ENCODE peak calls at places on chromosome 14, in six cellular contexts. E is astrocyte; W is neural progenitor cell; Q is thoracic aorta; I is transverse colon; A is CD8-positive, alpha-beta T cell. M is an unnamed sample.

GRCh38 chr14:45227566-45227965 is 25.4 kb downstream of the MIS18BP1 start:
- DNase-seq in E (no peak), A (no peak), Q (no peak), I (no peak), W (no peak), M (no peak)

GRCh38 chr14:89445252-89445973 is 28.4 kb upstream of the FOXN3 start:
- DNase-seq in A (no peak), Q (no peak), E (no peak), I (no peak), W (no peak), M (no peak)

GRCh38 chr14:93868165-93868564 is 59.0 kb upstream of the FAM181A start:
- DNase-seq in W (no peak), E (no peak), I (no peak), Q (no peak), A (no peak), M (no peak)

GRCh38 chr14:52690983-52691760 is 4.2 kb downstream of the ERO1A start:
- DNase-seq in I (no peak), A (no peak), E (no peak), W (no peak), Q (no peak), M (no peak)

GRCh38 chr14:43647302-43647701 is 859.8 kb downstream of the FSCB start:
- DNase-seq in A (no peak), E (no peak), W (peak; percentile 52), Q (no peak), I (no peak), M (no peak)

GRCh38 chr14:70018713-70019201 is 139.5 kb downstream of the SMOC1 start:
- DNase-seq in E (no peak), I (peak; percentile 52), A (no peak), Q (no peak), W (no peak), M (peak; percentile 56)

GRCh38 chr14:72737560-72737943 is 156.3 kb downstream of the DPF3 start:
- DNase-seq in I (no peak), A (no peak), Q (no peak), E (no peak), W (no peak), M (no peak)

GRCh38 chr14:61568572-61569011 is 126.7 kb upstream of the HIF1A start:
- DNase-seq in I (peak; percentile 69), E (no peak), Q (no peak), A (peak; percentile 27), W (peak; percentile 58), M (peak; percentile 49)

GRCh38 chr14:96671218-96671617 is 126.0 kb upstream of the VRK1 start:
- DNase-seq in I (no peak), E (no peak), W (no peak), A (no peak), Q (no peak), M (no peak)

GRCh38 chr14:61106627-61107147 is 125.6 kb downstream of the SLC38A6 start:
- DNase-seq in A (no peak), Q (no peak), W (no peak), E (no peak), I (no peak), M (no peak)

GRCh38 chr14:57634335-57634734 is 140.7 kb upstream of the CCDC198 start:
- DNase-seq in I (no peak), A (no peak), W (no peak), E (no peak), Q (no peak), M (no peak)

GRCh38 chr14:23360496-23360895 is 4.5 kb downstream of the EFS start:
- DNase-seq in Q (no peak), I (no peak), W (peak; percentile 43), E (no peak), A (no peak), M (no peak)

GRCh38 chr14:31075144-31075543 is 49.0 kb upstream of the STRN3 start:
- DNase-seq in I (no peak), A (no peak), W (no peak), E (no peak), Q (no peak), M (no peak)

GRCh38 chr14:24296341-24297157 is 3.0 kb downstream of the DHRS1 start:
- DNase-seq in A (peak; percentile 37), Q (peak; percentile 40), I (peak; percentile 54), W (peak; percentile 75), E (peak; percentile 89), M (peak; percentile 73)

GRCh38 chr14:55926007-55926406 is 192.2 kb upstream of the PELI2 start:
- DNase-seq in I (no peak), E (no peak), Q (no peak), W (no peak), A (no peak), M (no peak)

GRCh38 chr14:56199976-56200577 is 81.9 kb downstream of the PELI2 start:
- DNase-seq in E (peak; percentile 29), Q (no peak), I (no peak), W (no peak), A (no peak), M (no peak)

GRCh38 chr14:90500665-90501370 is 104.0 kb downstream of the CALM1 start:
- DNase-seq in Q (no peak), E (no peak), I (no peak), W (peak; percentile 39), A (no peak), M (no peak)

GRCh38 chr14:23575086-23575485 is 3.5 kb downstream of the JPH4 start:
- DNase-seq in W (no peak), I (no peak), Q (no peak), E (no peak), A (no peak), M (no peak)

GRCh38 chr14:66395300-66395699 is 90.9 kb upstream of the CCDC196 start:
- DNase-seq in I (no peak), Q (no peak), E (no peak), W (no peak), A (no peak), M (no peak)

GRCh38 chr14:64541261-64541970 is 875 bp downstream of the HSPA2 start:
- DNase-seq in Q (no peak), W (no peak), E (no peak), I (peak; percentile 30), A (no peak), M (no peak)

GRCh38 chr14:36553650-36554260 is 28.7 kb downstream of the NKX2-8 start:
- DNase-seq in I (no peak), Q (no peak), A (no peak), W (peak; percentile 66), E (peak; percentile 22), M (peak; percentile 68)

GRCh38 chr14:36717363-36717762 is 55.7 kb downstream of the PAX9 start:
- DNase-seq in I (no peak), Q (no peak), A (no peak), W (peak; percentile 11), E (no peak), M (no peak)

GRCh38 chr14:97380539-97380941 is 583.4 kb downstream of the VRK1 start:
- DNase-seq in E (no peak), I (no peak), Q (no peak), W (no peak), A (peak; percentile 31), M (no peak)

GRCh38 chr14:50622978-50623377 is 45.1 kb downstream of the SAV1 start:
- DNase-seq in Q (no peak), I (no peak), E (no peak), A (no peak), W (no peak), M (no peak)

GRCh38 chr14:71952381-71953363 is 20.4 kb downstream of the RGS6 start:
- DNase-seq in I (no peak), W (no peak), A (no peak), Q (no peak), E (no peak), M (no peak)

GRCh38 chr14:77074969-77075368 is 23.1 kb upstream of the CIPC start:
- DNase-seq in Q (no peak), A (no peak), I (no peak), E (no peak), W (no peak), M (no peak)

GRCh38 chr14:77082356-77082755 is 15.7 kb upstream of the CIPC start:
- DNase-seq in I (no peak), Q (no peak), W (no peak), E (no peak), A (no peak), M (no peak)

GRCh38 chr14:77076118-77076631 is 21.9 kb upstream of the CIPC start:
- DNase-seq in I (peak; percentile 65), E (no peak), W (peak; percentile 52), Q (no peak), A (no peak), M (peak; percentile 96)

GRCh38 chr14:77071938-77072388 is 26.1 kb upstream of the CIPC start:
- DNase-seq in A (no peak), I (no peak), Q (no peak), E (peak; percentile 44), W (no peak), M (no peak)

GRCh38 chr14:77077040-77077439 is 21.0 kb upstream of the CIPC start:
- DNase-seq in E (no peak), A (no peak), Q (no peak), W (no peak), I (no peak), M (peak; percentile 47)
- TF ChIP-seq CTCF in E (no peak), A (no peak), Q (no peak), W (no peak), I (no peak), M (peak; percentile 16)

GRCh38 chr14:38855513-38855912 is 247.5 kb downstream of the SEC23A start:
- DNase-seq in I (no peak), A (no peak), Q (no peak), W (no peak), E (no peak), M (no peak)

GRCh38 chr14:38851109-38851508 is 251.9 kb downstream of the SEC23A start:
- DNase-seq in W (no peak), I (no peak), E (no peak), A (no peak), Q (no peak), M (no peak)

GRCh38 chr14:38847161-38847560 is 255.9 kb downstream of the SEC23A start:
- DNase-seq in E (no peak), W (no peak), I (no peak), A (no peak), Q (no peak), M (no peak)

GRCh38 chr14:38848243-38848642 is 254.8 kb downstream of the SEC23A start:
- DNase-seq in I (no peak), Q (no peak), W (no peak), E (no peak), A (no peak), M (no peak)

DNA sequence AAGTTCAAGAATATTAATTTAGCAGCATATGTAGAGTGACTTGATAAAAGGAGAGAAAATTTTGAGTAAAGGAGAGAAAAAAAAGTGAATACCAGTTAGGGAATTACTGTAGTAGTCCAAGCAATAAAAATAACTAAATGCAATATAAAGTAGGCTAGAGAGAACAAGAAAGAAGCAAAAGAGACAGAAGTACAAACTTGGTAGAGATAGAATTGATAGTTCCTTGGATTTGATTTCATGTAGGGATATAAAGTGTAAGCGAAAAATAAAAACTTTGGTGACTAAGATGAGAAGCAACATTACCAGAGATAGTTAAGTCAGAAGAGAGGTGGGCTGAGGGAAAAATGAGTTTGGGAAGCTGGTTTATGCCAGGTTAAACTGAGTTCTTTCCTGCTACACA is 252.4 kb downstream of the SEC23A start:
- DNase-seq in I (no peak), Q (no peak), A (no peak), E (no peak), W (no peak), M (no peak)
- H3K27ac ChIP-seq in I (no peak overlapping the region), Q (no peak overlapping the region), A (no peak overlapping the region), E (no peak overlapping the region), W (no peak overlapping the region), M (no peak overlapping the region)

GRCh38 chr14:102087762-102088011 is 843 bp upstream of the HSP90AA1 start:
- DNase-seq in A (no peak), Q (no peak), W (no peak), I (no peak), E (no peak), M (no peak)
- H3K4me1 ChIP-seq in A (peaks cover 45% of the 10 kb centered on the region), Q (peaks cover 39% of the 10 kb centered on the region), W (peaks cover 38% of the 10 kb centered on the region), I (peaks cover 38% of the 10 kb centered on the region), E (peaks cover 35% of the 10 kb centered on the region), M (peaks cover 25% of the 10 kb centered on the region)

GRCh38 chr14:28767851-28768548 is 1.4 kb downstream of the FOXG1 start:
- DNase-seq in Q (no peak), A (no peak), W (peak; percentile 78), I (no peak), E (no peak), M (no peak)
- TF ChIP-seq CTCF in Q (no peak), A (no peak), W (peak; percentile 50), I (no peak), E (no peak), M (no peak)

M was measured in cardiac muscle cell.